ENCODE peak calls at places on chromosomes 16 and 17, in six cellular contexts. Q is heart left ventricle, Z is adrenal gland, R is mucosa of descending colon, X is sigmoid colon, L is body of pancreas. S is an unnamed sample. For H3K4me1, the result is how much of the 10 kb centered on the place peaks cover.

GRCh38 chr17:29155235-29155965 is 24.8 kb downstream of the MYO18A start:
- DNase-seq in Q (peak), Z (peak), R (peak), X (no peak), L (peak), S (no peak)

GRCh38 chr16:10103096-10103495 is 79.1 kb downstream of the GRIN2A start:
- DNase-seq in Q (no peak), Z (no peak), R (no peak), X (no peak), L (no peak), S (no peak)

GRCh38 chr16:60123387-60124023 is 1389.4 kb upstream of the GOT2 start:
- DNase-seq in Q (no peak), Z (no peak), R (no peak), X (no peak), L (no peak), S (no peak)

GRCh38 chr16:1548234-1548633 is 14.8 kb downstream of the TMEM204 start:
- DNase-seq in Q (peak), Z (peak), R (no peak), X (no peak), L (no peak), S (no peak)

GRCh38 chr16:24670623-24671454 is 58.6 kb upstream of the TNRC6A start:
- DNase-seq in Q (peak), Z (peak), R (peak), X (peak), L (peak), S (peak)

GRCh38 chr16:11613381-11614303 is 26.9 kb upstream of the LITAF start:
- DNase-seq in Q (peak), Z (peak), R (peak), X (peak), L (no peak), S (peak)

GRCh38 chr16:50247906-50248608 is 18.3 kb upstream of the ADCY7 start:
- DNase-seq in Q (no peak), Z (no peak), R (no peak), X (peak), L (no peak), S (no peak)

GRCh38 chr17:37081287-37081686 is 132.5 kb downstream of the AATF start:
- DNase-seq in Q (no peak), Z (no peak), R (no peak), X (no peak), L (no peak), S (no peak)

GRCh38 chr17:62965149-62965648 is 836 bp upstream of the TANC2 start:
- DNase-seq in Q (no peak), Z (no peak), R (no peak), X (no peak), L (no peak), S (no peak)

GRCh38 chr17:68539536-68540469 is 27.6 kb downstream of the PRKAR1A start:
- DNase-seq in Q (no peak), Z (no peak), R (peak), X (no peak), L (no peak), S (no peak)

GRCh38 chr16:56915311-56916105 is 16.4 kb upstream of the HERPUD1 start:
- DNase-seq in Q (peak), Z (no peak), R (no peak), X (peak), L (no peak), S (peak)

GRCh38 chr17:13597723-13598347 is 3.9 kb downstream of the HS3ST3A1 start:
- DNase-seq in Q (no peak), Z (peak), R (peak), X (no peak), L (peak), S (no peak)

GRCh38 chr16:87415441-87415840 is 23.3 kb downstream of the MAP1LC3B start:
- DNase-seq in Q (no peak), Z (peak), R (no peak), X (peak), L (no peak), S (no peak)

GRCh38 chr17:38747385-38748328 is 479 bp downstream of the PCGF2 start:
- DNase-seq in Q (peak), Z (peak), R (peak), X (no peak), L (no peak), S (peak)

GRCh38 chr17:83054518-83055125 is 24.8 kb upstream of the METRNL start:
- DNase-seq in Q (no peak), Z (no peak), R (no peak), X (peak), L (no peak), S (no peak)

GRCh38 chr17:65664296-65664695 is 102.8 kb upstream of the AXIN2 start:
- DNase-seq in Q (no peak), Z (no peak), R (no peak), X (no peak), L (no peak), S (no peak)

GRCh38 chr17:49121696-49122292 is 10.8 kb upstream of the B4GALNT2 start:
- DNase-seq in Q (no peak), Z (no peak), R (no peak), X (no peak), L (no peak), S (no peak)

GRCh38 chr17:15659663-15660062 is 24.4 kb downstream of the TRIM16 start:
- DNase-seq in Q (peak), Z (peak), R (no peak), X (no peak), L (peak), S (peak)

GRCh38 chr16:69089091-69089912 is 16.2 kb upstream of the HAS3 start:
- DNase-seq in Q (no peak), Z (peak), R (no peak), X (no peak), L (peak), S (no peak)

GRCh38 chr16:70689035-70689969 is 3.4 kb upstream of the MTSS2 start:
- DNase-seq in Q (peak), Z (no peak), R (peak), X (peak), L (no peak), S (peak)

GRCh38 chr16:69469807-69470561 is 45.6 kb downstream of the CYB5B start:
- DNase-seq in Q (no peak), Z (no peak), R (no peak), X (no peak), L (no peak), S (no peak)

GRCh38 chr16:71894921-71895678 is at the start of gene IST1:
- DNase-seq in Q (peak), Z (peak), R (peak), X (peak), L (peak), S (peak)

GRCh38 chr17:57433396-57433944 is 177.1 kb downstream of the MSI2 start:
- DNase-seq in Q (no peak), Z (no peak), R (no peak), X (no peak), L (no peak), S (no peak)

GRCh38 chr16:58515871-58516767 is 802 bp downstream of the SETD6 start:
- DNase-seq in Q (no peak), Z (peak), R (peak), X (peak), L (peak), S (no peak)

GRCh38 chr17:6353161-6353560 is 81.8 kb downstream of the AIPL1 start:
- DNase-seq in Q (no peak), Z (no peak), R (no peak), X (no peak), L (no peak), S (no peak)

GRCh38 chr17:74987909-74988711 is 678 bp downstream of the CDR2L start:
- DNase-seq in Q (peak), Z (peak), R (peak), X (peak), L (peak), S (peak)

GRCh38 chr17:55763856-55764255 is 13.0 kb downstream of the PCTP start:
- DNase-seq in Q (no peak), Z (no peak), R (no peak), X (no peak), L (no peak), S (no peak)

GRCh38 chr16:21064203-21064602 is 86.4 kb downstream of the DNAH3 start:
- DNase-seq in Q (no peak), Z (no peak), R (no peak), X (no peak), L (no peak), S (no peak)

GRCh38 chr17:78372811-78373210 is 5.6 kb upstream of the PGS1 start:
- DNase-seq in Q (no peak), Z (no peak), R (no peak), X (no peak), L (no peak), S (peak)

GRCh38 chr16:1642148-1642547 is 30.0 kb downstream of the CRAMP1 start:
- DNase-seq in Q (no peak), Z (no peak), R (no peak), X (no peak), L (no peak), S (peak)

GRCh38 chr16:8686879-8687278 is 12.5 kb downstream of the ABAT start:
- DNase-seq in Q (no peak), Z (no peak), R (peak), X (no peak), L (peak), S (no peak)

GRCh38 chr17:57124053-57124452 is 39.0 kb downstream of the AKAP1 start:
- DNase-seq in Q (no peak), Z (no peak), R (no peak), X (no peak), L (no peak), S (no peak)

GRCh38 chr16:28977703-28978641 is 3.4 kb downstream of the SPNS1 start:
- DNase-seq in Q (no peak), Z (no peak), R (peak), X (no peak), L (no peak), S (no peak)

GRCh38 chr17:13253746-13254410 is 236.1 kb upstream of the ELAC2 start:
- DNase-seq in Q (no peak), Z (no peak), R (no peak), X (no peak), L (no peak), S (no peak)

GRCh38 chr16:6096931-6097665 is 999.5 kb upstream of the EEF2KMT start:
- DNase-seq in Q (no peak), Z (no peak), R (no peak), X (no peak), L (no peak), S (no peak)

GRCh38 chr17:9672266-9672665 is 26.9 kb downstream of the USP43 start:
- DNase-seq in Q (no peak), Z (no peak), R (no peak), X (no peak), L (no peak), S (no peak)

GRCh38 chr16:10405386-10405939 is 19.6 kb downstream of the ATF7IP2 start:
- DNase-seq in Q (peak), Z (peak), R (no peak), X (no peak), L (peak), S (no peak)

DNA sequence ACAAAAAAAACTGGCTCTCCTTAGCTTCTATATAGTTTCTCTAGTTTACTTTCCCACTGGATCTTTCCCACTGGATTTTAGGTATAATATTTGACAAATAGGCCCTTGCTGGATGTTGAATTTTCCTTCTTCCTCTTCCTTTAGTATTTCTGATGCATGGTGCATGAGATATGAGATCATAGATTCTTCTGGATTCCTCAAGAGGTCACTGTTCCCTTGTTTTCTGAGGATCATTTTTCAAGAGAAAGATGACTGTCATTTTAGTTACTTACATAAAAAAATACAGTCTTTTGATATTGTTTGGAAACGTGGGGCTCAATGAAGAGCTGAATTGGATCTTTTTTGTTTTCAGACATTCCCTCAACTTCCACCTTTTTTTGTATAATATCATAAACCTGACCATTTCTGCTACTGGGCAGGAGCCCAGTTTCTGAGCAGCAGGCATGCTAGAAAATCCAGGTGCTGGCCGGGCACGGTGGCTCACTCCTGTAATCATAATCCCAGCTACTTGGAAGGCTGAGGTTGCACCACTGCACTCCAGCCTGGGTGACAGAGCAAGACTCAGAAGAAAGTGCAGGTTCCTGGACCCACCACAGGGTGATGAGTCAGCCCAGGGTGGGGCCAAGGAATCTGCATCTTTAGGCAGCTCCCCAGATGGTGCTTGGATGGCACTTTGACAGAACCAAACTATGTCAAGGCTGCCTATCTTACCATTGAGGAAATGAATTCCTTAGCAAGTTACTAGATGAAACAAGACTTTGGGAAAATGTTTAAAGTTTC is 70.3 kb downstream of the SDR42E1 start:
- DNase-seq in Q (no peak), Z (no peak), R (no peak), X (no peak), L (no peak), S (no peak)
- TF ChIP-seq CTCF in Q (peak), Z (peak), R (no peak), X (peak), L (peak), S (peak)

GRCh38 chr16:17468611-17469010 is 2.1 kb downstream of the XYLT1 start:
- DNase-seq in Q (no peak), Z (no peak), R (no peak), X (no peak), L (no peak), S (no peak)

GRCh38 chr16:17467923-17468540 is 2.7 kb downstream of the XYLT1 start:
- DNase-seq in Q (peak), Z (peak), R (peak), X (peak), L (peak), S (peak)

GRCh38 chr16:17466876-17467275 is 3.9 kb downstream of the XYLT1 start:
- DNase-seq in Q (no peak), Z (no peak), R (no peak), X (no peak), L (no peak), S (no peak)

GRCh38 chr16:17463335-17463734 is 7.4 kb downstream of the XYLT1 start:
- DNase-seq in Q (no peak), Z (no peak), R (no peak), X (no peak), L (no peak), S (no peak)

GRCh38 chr16:17465460-17465859 is 5.3 kb downstream of the XYLT1 start:
- DNase-seq in Q (no peak), Z (no peak), R (no peak), X (no peak), L (no peak), S (no peak)
- H3K4me1 ChIP-seq in Q (under half), Z (under half), R (under half), X (under half), L (under half), S (under half)

GRCh38 chr17:45364531-45365390 is 47.9 kb upstream of the MAP3K14 start:
- DNase-seq in Q (no peak), Z (no peak), R (no peak), X (peak), L (no peak), S (no peak)
- TF ChIP-seq CTCF in Q (no peak), Z (no peak), R (no peak), X (no peak), L (no peak), S (no peak)

DNA sequence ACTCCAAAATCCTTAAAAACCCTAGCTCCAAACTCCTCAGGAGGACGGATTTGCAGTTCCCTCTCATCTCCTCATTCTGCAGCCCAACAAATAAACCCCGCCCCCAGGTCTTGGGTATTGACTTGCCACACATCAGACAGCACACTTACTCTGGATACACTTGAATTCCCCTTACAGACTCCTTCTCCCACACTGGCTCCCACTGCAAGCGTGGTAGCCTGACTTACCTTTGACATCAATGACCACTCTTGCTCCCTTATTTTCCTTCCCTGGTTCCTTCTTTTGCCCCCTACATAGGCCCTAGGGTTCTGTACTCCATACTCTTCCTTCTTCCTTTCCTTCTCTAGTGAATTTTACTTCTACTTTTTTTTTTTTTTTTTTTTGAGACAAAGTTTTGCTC is 7.5 kb downstream of the RFFL start:
- DNase-seq in Q (no peak), Z (no peak), R (no peak), X (no peak), L (no peak), S (no peak)
- H3K4me1 ChIP-seq in Q (under half), Z (under half), R (under half), X (under half), L (under half), S (under half)

DNA sequence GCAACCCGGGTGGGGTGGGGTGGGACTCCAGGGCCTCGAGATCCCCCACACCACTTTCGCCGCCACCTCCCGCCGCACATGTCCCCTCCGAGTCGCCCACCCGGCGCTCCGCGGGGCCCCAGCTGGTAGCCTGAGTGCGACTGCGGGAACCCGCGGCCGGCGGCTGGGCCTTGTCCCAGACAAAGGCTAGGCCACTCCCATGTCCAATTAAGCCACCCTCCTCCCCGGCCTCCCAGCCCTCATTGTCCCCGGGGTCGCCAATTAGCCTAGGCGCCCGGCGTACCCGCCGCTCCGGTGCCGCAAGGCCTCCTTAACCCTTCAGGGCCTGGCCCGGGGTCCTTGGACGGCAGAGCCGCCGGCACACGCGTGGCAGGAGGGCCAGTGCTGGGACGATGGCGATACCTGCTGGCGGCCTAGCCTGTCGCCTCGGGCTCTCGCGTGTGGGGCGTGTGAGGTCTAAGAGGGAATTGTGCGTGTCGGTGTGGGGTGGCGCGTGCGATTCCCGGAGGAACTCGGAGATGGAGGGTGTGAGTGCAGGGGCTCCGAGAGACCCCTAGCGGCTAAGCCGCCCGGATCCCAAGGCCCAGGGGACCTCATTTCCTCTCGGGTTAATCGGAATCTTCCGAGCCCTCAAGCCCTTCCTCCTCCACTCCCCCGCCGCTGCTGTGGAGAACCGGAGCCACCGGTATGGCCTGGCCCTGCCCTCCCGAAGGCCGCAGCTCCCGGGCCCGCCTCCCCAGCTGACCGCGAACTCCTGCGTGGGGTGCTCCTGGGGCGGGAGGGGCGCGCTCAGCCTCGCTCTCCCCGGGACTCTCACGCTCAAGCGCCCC is 11.7 kb downstream of the TBX2 start:
- DNase-seq in Q (peak), Z (peak), R (peak), X (peak), L (peak), S (peak)
- TF ChIP-seq CTCF in Q (peak), Z (no peak), R (no peak), X (no peak), L (no peak), S (peak)

GRCh38 chr17:79950711-79951110 is 85.0 kb downstream of the TBC1D16 start:
- DNase-seq in Q (no peak), Z (peak), R (no peak), X (peak), L (peak), S (no peak)
- H3K4me1 ChIP-seq in Q (under half), Z (under half), R (under half), X (under half), L (under half), S (under half)

GRCh38 chr17:33459078-33459940 is 166.2 kb upstream of the ASIC2 start:
- DNase-seq in Q (no peak), Z (no peak), R (no peak), X (no peak), L (no peak), S (no peak)
- TF ChIP-seq CTCF in Q (no peak), Z (no peak), R (no peak), X (no peak), L (no peak), S (no peak)

GRCh38 chr17:76906463-76906862 is 38.3 kb downstream of the MGAT5B start:
- DNase-seq in Q (no peak), Z (no peak), R (no peak), X (no peak), L (no peak), S (no peak)
- H3K4me1 ChIP-seq in Q (under half), Z (under half), R (under half), X (under half), L (under half), S (under half)

GRCh38 chr17:3659541-3660111 is 8.8 kb downstream of the TAX1BP3 start:
- DNase-seq in Q (peak), Z (peak), R (peak), X (peak), L (peak), S (peak)
- TF ChIP-seq CTCF in Q (no peak), Z (no peak), R (no peak), X (peak), L (no peak), S (no peak)

S was measured in heart right ventricle.